ENCODE peak calls at places on chromosome 12, in eight cellular contexts. W, M, L, V, J, Y, I and X are unnamed samples.

GRCh38 chr12:49885663-49886461 is 17.8 kb downstream of the FAIM2 start:
- DNase-seq in V (no peak), M (no peak), L (no peak), W (no peak), I (no peak), Y (peak; percentile 24), J (no peak), X (no peak)

GRCh38 chr12:24562761-24563392 is 386.0 kb downstream of the BCAT1 start:
- DNase-seq in J (peak; percentile 34), L (no peak), Y (no peak), V (no peak), M (peak; percentile 54), W (no peak), I (no peak), X (no peak)

GRCh38 chr12:74111688-74112360 is 425.8 kb upstream of the ATXN7L3B start:
- DNase-seq in I (no peak), V (peak; percentile 23), L (no peak), W (peak; percentile 14), J (no peak), M (no peak), Y (no peak), X (no peak)

GRCh38 chr12:123912415-123913385 is 59.9 kb downstream of the CCDC92 start:
- DNase-seq in J (no peak), L (no peak), Y (no peak), I (no peak), V (no peak), M (no peak), W (no peak), X (no peak)

GRCh38 chr12:15599266-15600037 is 189.7 kb downstream of the EPS8 start:
- DNase-seq in J (no peak), L (no peak), I (no peak), V (peak; percentile 17), W (no peak), Y (no peak), M (peak; percentile 81), X (peak; percentile 65)

GRCh38 chr12:11553871-11554533 is 95.5 kb upstream of the ETV6 start:
- DNase-seq in Y (peak; percentile 72), V (peak; percentile 69), J (peak; percentile 38), L (no peak), M (peak; percentile 59), W (peak; percentile 54), I (no peak), X (no peak)

GRCh38 chr12:41919526-41920305 is 225.0 kb downstream of the GXYLT1 start:
- DNase-seq in I (no peak), J (no peak), L (no peak), W (no peak), V (no peak), M (no peak), Y (no peak), X (no peak)

GRCh38 chr12:30423330-30423729 is 272.3 kb downstream of the IPO8 start:
- DNase-seq in W (no peak), Y (no peak), I (no peak), L (no peak), M (no peak), J (no peak), V (no peak), X (no peak)

GRCh38 chr12:117502633-117503032 is 141.2 kb upstream of the NOS1 start:
- DNase-seq in Y (no peak), I (no peak), L (no peak), W (no peak), J (no peak), M (no peak), V (no peak), X (no peak)

GRCh38 chr12:62581288-62582064 is 114.8 kb downstream of the MON2 start:
- DNase-seq in L (no peak), M (peak; percentile 73), Y (no peak), W (no peak), I (no peak), J (no peak), V (no peak), X (no peak)

GRCh38 chr12:104578453-104578852 is 121.7 kb downstream of the CHST11 start:
- DNase-seq in L (no peak), M (peak; percentile 84), J (peak; percentile 46), Y (no peak), I (no peak), V (no peak), W (no peak), X (no peak)

GRCh38 chr12:9951026-9951652 is 19.0 kb upstream of the CLEC2A start:
- DNase-seq in I (no peak), W (no peak), Y (no peak), L (no peak), M (no peak), V (peak; percentile 11), J (no peak), X (no peak)

GRCh38 chr12:107287436-107288413 is 194.4 kb upstream of the CRY1 start:
- DNase-seq in Y (no peak), J (no peak), M (peak; percentile 23), L (no peak), W (no peak), I (no peak), V (no peak), X (no peak)

GRCh38 chr12:62933220-62933870 is 1.6 kb downstream of the PPM1H start:
- DNase-seq in L (no peak), J (peak; percentile 25), I (no peak), W (no peak), M (no peak), Y (no peak), V (peak; percentile 43), X (no peak)

GRCh38 chr12:71686658-71687025 is 760 bp downstream of the TMEM19 start:
- DNase-seq in V (no peak), Y (no peak), L (no peak), M (peak; percentile 19), W (no peak), I (no peak), J (no peak), X (no peak)

GRCh38 chr12:6200266-6201198 is at the start of gene CD9:
- DNase-seq in L (peak; percentile 88), V (peak; percentile 79), Y (peak; percentile 92), I (no peak), W (peak; percentile 85), M (no peak), J (peak; percentile 78), X (no peak)

GRCh38 chr12:94049718-94050117 is 98.7 kb upstream of the PLXNC1 start:
- DNase-seq in V (no peak), I (no peak), W (no peak), Y (no peak), M (no peak), L (no peak), J (no peak), X (no peak)

GRCh38 chr12:13941258-13942249 is 39.8 kb downstream of the GRIN2B start:
- DNase-seq in W (peak; percentile 53), V (peak; percentile 91), I (no peak), J (peak; percentile 63), M (peak; percentile 0), Y (no peak), L (peak; percentile 53), X (peak; percentile 96)

GRCh38 chr12:115012861-115013667 is 329.1 kb upstream of the TBX3 start:
- DNase-seq in V (no peak), L (no peak), J (no peak), W (no peak), M (no peak), Y (no peak), I (no peak), X (no peak)

GRCh38 chr12:47742253-47742825 is 16.3 kb downstream of the RAPGEF3 start:
- DNase-seq in W (peak; percentile 66), J (peak; percentile 65), I (no peak), M (no peak), L (peak; percentile 85), V (peak; percentile 53), Y (no peak), X (no peak)

GRCh38 chr12:32891526-32891925 is 5.1 kb downstream of the PKP2 start:
- DNase-seq in I (no peak), Y (no peak), L (no peak), M (no peak), J (no peak), W (no peak), V (no peak), X (no peak)

GRCh38 chr12:78002878-78003277 is 172.2 kb downstream of the NAV3 start:
- DNase-seq in Y (no peak), W (no peak), M (peak; percentile 15), L (no peak), J (no peak), V (no peak), I (no peak), X (no peak)

GRCh38 chr12:83471341-83471740 is 784.6 kb downstream of the TMTC2 start:
- DNase-seq in J (no peak), L (no peak), Y (no peak), M (no peak), V (no peak), I (no peak), W (no peak), X (no peak)

GRCh38 chr12:122880668-122881067 is 15.3 kb downstream of the VPS37B start:
- DNase-seq in I (no peak), L (peak; percentile 28), V (no peak), M (peak; percentile 51), W (no peak), J (no peak), Y (no peak), X (no peak)
- TF ChIP-seq CTCF in I (no peak), L (no peak), V (peak; percentile 38), M (peak; percentile 51), W (peak; percentile 31), J (no peak), Y (no peak), X (peak; percentile 59)

DNA sequence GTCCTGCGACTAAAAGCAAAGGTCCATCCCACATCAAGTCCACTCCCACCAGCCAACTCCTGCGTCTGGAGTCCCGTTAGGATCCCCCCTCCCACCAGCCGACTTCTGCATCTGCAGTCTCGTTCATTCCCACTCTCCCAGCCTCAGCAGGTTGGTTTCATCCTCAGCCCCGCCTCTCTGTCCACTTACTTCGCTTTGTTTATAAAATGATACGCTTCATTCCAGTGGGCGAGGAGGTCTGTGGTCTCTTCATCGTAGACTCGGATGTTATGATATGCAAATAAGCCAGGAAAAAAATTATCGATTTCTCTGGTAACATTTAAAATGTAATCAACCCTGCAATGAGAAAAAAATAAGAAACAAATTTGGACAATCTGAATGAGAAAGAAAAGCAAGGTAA is 56.8 kb downstream of the SSH1 start:
- DNase-seq in W (no peak), M (peak; percentile 67), J (no peak), L (no peak), V (no peak), Y (no peak), I (no peak), X (no peak)
- H3K4me3 ChIP-seq in W (no peak overlapping the region), M (no peak overlapping the region), J (no peak overlapping the region), L (no peak overlapping the region), V (no peak overlapping the region), Y (no peak overlapping the region), I (no peak overlapping the region), X (no peak overlapping the region)

GRCh38 chr12:17489452-17489851 is 600.5 kb downstream of the RERGL start:
- DNase-seq in M (no peak), V (no peak), Y (no peak), J (no peak), I (no peak), L (no peak), W (no peak), X (no peak)
- TF ChIP-seq CTCF in M (no peak), V (no peak), Y (no peak), J (no peak), I (no peak), L (no peak), W (no peak), X (peak; percentile 15)

GRCh38 chr12:3705349-3705675 is 47.6 kb downstream of the CRACR2A start:
- DNase-seq in V (no peak), J (no peak), M (no peak), I (no peak), Y (no peak), W (no peak), L (no peak), X (no peak)

GRCh38 chr12:3700861-3701260 is 52.0 kb downstream of the CRACR2A start:
- DNase-seq in Y (no peak), I (no peak), J (no peak), W (no peak), M (peak; percentile 51), V (no peak), L (no peak), X (no peak)

GRCh38 chr12:3704512-3705348 is 48.2 kb downstream of the CRACR2A start:
- DNase-seq in V (no peak), Y (no peak), J (no peak), L (no peak), I (no peak), M (peak; percentile 10), W (no peak), X (no peak)
- H3K4me3 ChIP-seq in V (no peak overlapping the region), Y (no peak overlapping the region), J (no peak overlapping the region), L (no peak overlapping the region), I (no peak overlapping the region), M (peak overlapping the region; percentile 10), W (no peak overlapping the region), X (no peak overlapping the region)